ENCODE peak calls at places on chromosomes 1 and 21, in four cellular contexts. W is esophagus squamous epithelium, K is Caco-2, T is iPS DF 6.9. G is an unnamed sample.

GRCh38 chr1:200409203-200409760 is 554 bp downstream of the ZNF281 start:
- DNase-seq in W (no peak), K (peak; percentile 38), T (no peak), G (peak; percentile 69)

GRCh38 chr1:231550448-231550781 is 21.9 kb downstream of the TSNAX start:
- DNase-seq in T (no peak), K (peak; percentile 62), W (no peak), G (no peak)

GRCh38 chr1:208154040-208154439 is 90.1 kb downstream of the PLXNA2 start:
- DNase-seq in W (no peak), K (no peak), T (no peak), G (no peak)

GRCh38 chr21:40049031-40049958 is 182.1 kb downstream of the PCP4 start:
- DNase-seq in T (no peak), W (no peak), K (no peak), G (peak; percentile 55)

GRCh38 chr1:161827786-161828185 is 61.7 kb downstream of the ATF6 start:
- DNase-seq in T (no peak), K (no peak), W (no peak), G (peak; percentile 55)

GRCh38 chr1:45443580-45444446 is 47.1 kb downstream of the TESK2 start:
- DNase-seq in W (no peak), T (no peak), K (peak; percentile 3), G (no peak)

GRCh38 chr1:66012076-66012769 is 219.5 kb downstream of the PDE4B start:
- DNase-seq in K (no peak), W (no peak), T (no peak), G (no peak)

GRCh38 chr1:30815556-30815955 is 58.0 kb upstream of the LAPTM5 start:
- DNase-seq in T (no peak), K (no peak), W (no peak), G (peak; percentile 86)

GRCh38 chr1:19311503-19311930 is 427 bp downstream of the AKR7A2 start:
- DNase-seq in T (no peak), K (no peak), W (no peak), G (no peak)

GRCh38 chr21:46226920-46227599 is 1.5 kb downstream of the LSS start:
- DNase-seq in K (no peak), W (no peak), T (no peak), G (peak; percentile 90)

GRCh38 chr21:38913120-38913975 is 107.6 kb downstream of the ETS2 start:
- DNase-seq in T (no peak), K (peak; percentile 88), W (no peak), G (peak; percentile 81)

GRCh38 chr1:82697965-82698364 is 897.2 kb downstream of the ADGRL2 start:
- DNase-seq in T (no peak), K (no peak), W (no peak), G (no peak)

GRCh38 chr1:151539321-151540020 is 638 bp upstream of the TUFT1 start:
- DNase-seq in W (peak; percentile 26), T (no peak), K (peak; percentile 93), G (peak; percentile 90)

GRCh38 chr1:15272009-15272781 is 25.2 kb downstream of the FHAD1 start:
- DNase-seq in K (peak; percentile 72), T (peak; percentile 57), W (no peak), G (peak; percentile 89)

GRCh38 chr1:156692958-156693857 is 12.2 kb downstream of the CRABP2 start:
- DNase-seq in T (peak; percentile 97), K (peak; percentile 79), W (no peak), G (peak; percentile 46)

GRCh38 chr21:28742527-28742926 is 250.2 kb downstream of the LTN1 start:
- DNase-seq in T (no peak), K (no peak), W (no peak), G (no peak)

GRCh38 chr21:15207635-15208370 is 143.0 kb upstream of the NRIP1 start:
- DNase-seq in W (no peak), K (no peak), T (no peak), G (no peak)

GRCh38 chr1:61983236-61983635 is 211.4 kb upstream of the L1TD1 start:
- DNase-seq in T (no peak), K (no peak), W (no peak), G (no peak)

GRCh38 chr21:26840912-26841311 is 4.3 kb downstream of the ADAMTS1 start:
- DNase-seq in T (no peak), K (no peak), W (no peak), G (peak; percentile 71)

GRCh38 chr21:38821959-38822682 is 16.4 kb downstream of the ETS2 start:
- DNase-seq in K (no peak), W (no peak), T (no peak), G (no peak)

GRCh38 chr1:246703581-246703980 is 20.6 kb upstream of the SCCPDH start:
- DNase-seq in W (no peak), T (no peak), K (no peak), G (no peak)
- H3K4me1 ChIP-seq in W (peaks cover 4% of the 10 kb centered on the region), T (no peaks in the 10 kb centered on the region), K (no peaks in the 10 kb centered on the region), G (peaks cover 20% of the 10 kb centered on the region)

GRCh38 chr1:58941471-58942289 is 157.8 kb upstream of the JUN start:
- DNase-seq in K (no peak), W (no peak), T (no peak), G (no peak)

GRCh38 chr1:58942759-58943191 is 158.9 kb upstream of the JUN start:
- DNase-seq in T (no peak), W (no peak), K (no peak), G (no peak)

GRCh38 chr1:58936973-58937372 is 153.1 kb upstream of the JUN start:
- DNase-seq in T (no peak), K (no peak), W (no peak), G (no peak)

GRCh38 chr1:58939146-58939545 is 155.3 kb upstream of the JUN start:
- DNase-seq in W (no peak), K (no peak), T (no peak), G (no peak)

DNA sequence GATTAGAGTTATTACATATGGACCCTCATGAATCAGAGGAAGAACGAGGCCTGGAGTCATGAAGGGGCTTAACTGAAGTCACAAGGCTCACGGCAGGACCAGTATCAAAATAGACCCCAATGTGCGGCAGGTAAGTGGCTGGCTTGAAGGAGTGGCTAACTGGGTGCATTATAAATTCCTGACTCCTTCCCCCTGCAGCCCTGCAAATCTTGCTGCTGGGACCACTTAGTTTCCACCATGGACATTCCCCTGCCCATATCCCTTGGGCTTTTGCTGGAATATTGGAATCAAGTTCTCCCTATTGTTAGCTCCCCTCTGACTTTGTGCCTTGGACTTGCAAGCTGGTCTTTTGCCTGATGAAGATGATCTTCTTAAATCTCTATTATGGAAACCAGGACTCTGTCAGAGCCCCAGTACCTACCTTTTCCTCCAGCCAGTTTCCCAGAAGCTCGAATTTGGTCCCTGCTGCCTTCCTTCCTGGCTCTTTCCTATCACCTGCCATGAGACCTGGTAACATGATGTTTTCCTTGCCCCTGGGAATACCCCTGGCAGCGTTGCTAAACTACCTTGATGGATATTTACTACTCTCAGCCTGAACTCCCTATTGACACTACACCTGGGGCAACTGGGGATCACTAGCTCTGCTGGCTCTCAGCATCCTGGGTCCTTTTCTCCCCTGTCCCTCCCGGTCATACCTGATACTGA is 156.0 kb upstream of the JUN start:
- DNase-seq in W (no peak), K (no peak), T (no peak), G (no peak)
- H3K4me1 ChIP-seq in W (peaks cover 27% of the 10 kb centered on the region), K (no peaks in the 10 kb centered on the region), T (no peaks in the 10 kb centered on the region), G (no peaks in the 10 kb centered on the region)

DNA sequence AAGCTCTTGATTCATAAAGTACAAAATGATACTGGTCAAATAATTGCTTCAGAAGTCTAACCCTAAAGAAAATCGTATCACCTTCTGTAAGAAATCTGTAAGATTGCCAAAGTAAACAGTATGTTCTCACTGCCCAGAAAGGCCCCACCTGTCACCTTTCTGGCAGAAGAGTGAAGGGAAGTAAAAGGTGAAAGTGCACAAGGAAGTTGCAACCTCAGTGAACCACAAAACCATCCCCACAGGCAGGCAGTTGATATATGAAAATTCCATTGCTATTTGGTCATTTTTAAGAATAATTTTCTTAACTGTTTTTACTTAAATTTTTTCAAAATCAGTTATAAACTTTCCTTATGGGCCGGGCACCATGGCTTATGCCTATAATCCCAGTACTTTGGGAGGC is 48.5 kb upstream of the FBXO28 start:
- DNase-seq in W (no peak), T (no peak), K (peak; percentile 7), G (peak; percentile 39)
- H3K4me1 ChIP-seq in W (no peaks in the 10 kb centered on the region), T (no peaks in the 10 kb centered on the region), K (peaks cover 33% of the 10 kb centered on the region), G (peaks cover 21% of the 10 kb centered on the region)

DNA sequence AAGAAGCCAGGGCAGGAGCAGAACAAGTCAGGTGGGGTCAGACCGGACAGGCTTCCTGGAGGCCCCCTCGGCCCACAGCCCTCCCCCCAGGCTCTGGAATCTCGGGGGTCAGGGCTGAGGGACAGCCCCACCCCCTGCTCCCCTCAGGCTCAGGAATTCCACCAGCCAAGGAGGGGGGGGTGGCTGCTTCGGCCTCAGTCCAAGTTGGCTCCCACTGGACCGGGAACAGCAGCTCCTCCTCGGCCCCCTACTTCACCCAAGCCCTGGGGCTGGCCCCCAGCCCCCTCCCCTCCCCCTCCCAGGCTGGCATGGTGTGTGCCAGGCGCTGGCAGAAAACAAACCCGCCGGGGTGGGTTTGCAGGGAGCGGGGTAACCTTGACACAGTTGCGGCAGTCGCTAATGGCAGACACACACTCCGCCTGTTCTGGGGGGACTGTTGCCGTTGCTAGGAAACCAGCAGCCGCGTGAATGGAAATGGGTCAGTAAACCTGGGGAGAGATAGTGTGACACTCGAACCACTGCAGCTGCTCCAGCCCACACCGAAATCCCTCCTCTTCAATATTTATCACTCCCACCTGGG is 32.4 kb downstream of the AHDC1 start:
- DNase-seq in W (no peak), K (peak; percentile 45), T (no peak), G (no peak)
- H3K4me1 ChIP-seq in W (peaks cover 91% of the 10 kb centered on the region), K (peaks cover 79% of the 10 kb centered on the region), T (peaks cover 44% of the 10 kb centered on the region), G (peaks cover 44% of the 10 kb centered on the region)

GRCh38 chr1:27577504-27578188 is 26.3 kb downstream of the AHDC1 start:
- DNase-seq in K (no peak), W (no peak), T (no peak), G (no peak)
- H3K4me1 ChIP-seq in K (peaks cover 27% of the 10 kb centered on the region), W (peaks cover 58% of the 10 kb centered on the region), T (peaks cover 17% of the 10 kb centered on the region), G (peaks cover 54% of the 10 kb centered on the region)

GRCh38 chr1:155000475-155000724 is 2.2 kb upstream of the ZBTB7B start:
- DNase-seq in T (no peak), K (no peak), W (no peak), G (no peak)

GRCh38 chr1:155001688-155002474 is 721 bp upstream of the ZBTB7B start:
- DNase-seq in W (peak; percentile 96), K (peak; percentile 100), T (peak; percentile 95), G (peak; percentile 100)

GRCh38 chr1:155001438-155001687 is 1.2 kb upstream of the ZBTB7B start:
- DNase-seq in T (no peak), W (no peak), K (no peak), G (no peak)

GRCh38 chr1:154999651-155000474 is 2.7 kb upstream of the ZBTB7B start:
- DNase-seq in K (peak; percentile 87), T (no peak), W (no peak), G (peak; percentile 80)

DNA sequence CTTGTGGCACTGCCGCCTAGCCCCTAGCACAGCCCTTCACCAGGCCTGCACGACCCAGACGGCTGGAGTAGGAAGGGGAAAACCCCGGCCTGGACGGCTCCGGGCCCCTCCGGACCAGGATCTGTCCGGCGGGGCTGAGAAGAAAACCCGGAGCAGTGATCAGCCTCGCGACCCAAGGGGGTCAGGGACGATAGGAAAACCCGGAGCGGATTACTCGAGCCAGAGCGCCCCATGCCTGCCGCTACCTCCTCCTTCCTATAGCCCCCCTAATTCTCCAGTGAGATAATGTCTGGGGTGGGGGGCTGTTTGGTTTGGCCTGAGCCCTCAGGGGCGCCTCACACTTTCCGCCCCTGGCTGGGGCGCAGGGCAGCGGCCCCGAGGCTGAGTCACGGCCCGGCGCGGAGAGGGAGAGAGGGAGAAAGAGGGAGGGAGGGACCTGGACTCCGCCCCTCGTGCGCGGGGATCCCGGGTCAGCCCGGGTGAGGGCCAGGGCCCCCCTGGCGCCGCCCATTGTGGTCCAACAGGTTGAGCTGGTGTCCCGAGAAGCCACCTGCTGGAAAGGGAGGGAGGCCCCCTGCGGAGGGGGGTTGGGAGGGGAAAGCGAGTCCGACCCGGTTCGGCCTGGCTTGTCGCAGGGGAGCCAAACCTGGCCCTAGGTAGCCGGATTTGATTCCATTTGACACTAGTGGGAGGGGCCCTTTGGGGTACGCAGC is 1.7 kb upstream of the ZBTB7B start:
- DNase-seq in W (no peak), T (peak; percentile 89), K (peak; percentile 100), G (peak; percentile 99)
- H3K4me1 ChIP-seq in W (peaks cover 33% of the 10 kb centered on the region), T (peaks cover 4% of the 10 kb centered on the region), K (peaks cover 15% of the 10 kb centered on the region), G (peaks cover 34% of the 10 kb centered on the region)